ENCODE peak calls at places on chromosomes 13 and 19, in four cellular contexts. W, D, H and A are unnamed samples.

GRCh38 chr13:23558675-23559536 is 11.3 kb upstream of the TNFRSF19 start:
- ATAC-seq in H (peak), D (peak), W (peak), A (peak)

GRCh38 chr13:74026753-74027152 is 107.5 kb downstream of the KLF12 start:
- ATAC-seq in W (peak), H (peak), D (no peak), A (no peak)

GRCh38 chr19:43439183-43440063 is 24.7 kb downstream of the TEX101 start:
- ATAC-seq in D (peak), W (peak), H (peak), A (peak)

GRCh38 chr19:6536138-6536671 is 5.4 kb downstream of the TNFSF9 start:
- ATAC-seq in W (peak), H (peak), D (peak), A (peak)

GRCh38 chr19:38592940-38593339 is 24.8 kb downstream of the MAP4K1 start:
- ATAC-seq in W (no peak), D (no peak), H (no peak), A (no peak)

GRCh38 chr13:23934481-23934880 is 37.2 kb upstream of the C1QTNF9B start:
- ATAC-seq in D (no peak), H (no peak), W (no peak), A (no peak)

GRCh38 chr19:42409477-42409876 is 17.7 kb downstream of the LIPE start:
- ATAC-seq in W (no peak), D (peak), H (no peak), A (peak)

GRCh38 chr13:33945477-33945876 is 127.5 kb downstream of the RFC3 start:
- ATAC-seq in H (no peak), W (no peak), D (no peak), A (no peak)

GRCh38 chr13:46168341-46168740 is 13.6 kb downstream of the LCP1 start:
- ATAC-seq in W (peak), H (peak), D (peak), A (peak)

GRCh38 chr19:29285878-29286277 is 72.9 kb upstream of the UQCRFS1 start:
- ATAC-seq in W (no peak), D (no peak), H (no peak), A (no peak)

GRCh38 chr13:110431851-110432294 is 124.8 kb downstream of the COL4A2 start:
- ATAC-seq in D (peak), W (no peak), H (no peak), A (no peak)

GRCh38 chr13:114268344-114269280 is 12.8 kb upstream of the UPF3A start:
- ATAC-seq in W (peak), H (no peak), D (no peak), A (no peak)

GRCh38 chr13:79290595-79291244 is 115.3 kb downstream of the RBM26 start:
- ATAC-seq in W (no peak), D (no peak), H (no peak), A (no peak)

GRCh38 chr13:109256866-109257760 is 529.3 kb downstream of the IRS2 start:
- ATAC-seq in D (peak), H (peak), W (no peak), A (peak)

GRCh38 chr19:48493718-48494515 is 17.7 kb downstream of the LMTK3 start:
- ATAC-seq in D (peak), H (peak), W (peak), A (no peak)

GRCh38 chr19:392375-392970 is 16.5 kb downstream of the C2CD4C start:
- ATAC-seq in H (no peak), D (no peak), W (peak), A (no peak)

GRCh38 chr13:26423634-26424033 is 133.8 kb upstream of the WASF3 start:
- ATAC-seq in H (no peak), W (no peak), D (peak), A (no peak)

GRCh38 chr19:30374791-30375650 is 2.8 kb downstream of the ZNF536 start:
- ATAC-seq in D (no peak), W (no peak), H (no peak), A (no peak)

GRCh38 chr19:45528744-45529453 is 21.6 kb downstream of the VASP start:
- ATAC-seq in D (no peak), H (peak), W (peak), A (peak)

GRCh38 chr13:99312493-99312883 is 5.3 kb upstream of the GPR183 start:
- ATAC-seq in H (no peak), D (peak), W (no peak), A (no peak)

GRCh38 chr13:24087611-24088235 is 72.8 kb upstream of the SPATA13 start:
- ATAC-seq in H (no peak), D (peak), W (no peak), A (no peak)

GRCh38 chr19:7973883-7974282 is 30.4 kb upstream of the TIMM44 start:
- ATAC-seq in H (no peak), W (no peak), D (peak), A (no peak)

GRCh38 chr19:13996928-13997636 is 9.0 kb downstream of the RFX1 start:
- ATAC-seq in H (no peak), W (no peak), D (no peak), A (no peak)

GRCh38 chr13:113299951-113300350 is 2.9 kb downstream of the LAMP1 start:
- ATAC-seq in D (no peak), H (no peak), W (no peak), A (no peak)

GRCh38 chr13:40596484-40596883 is 70.0 kb downstream of the FOXO1 start:
- ATAC-seq in H (no peak), D (no peak), W (no peak), A (no peak)

GRCh38 chr13:99558570-99559180 is 57.4 kb downstream of the TM9SF2 start:
- ATAC-seq in H (no peak), D (no peak), W (no peak), A (no peak)

GRCh38 chr13:31053896-31054295 is 107.8 kb downstream of the HSPH1 start:
- ATAC-seq in W (no peak), H (no peak), D (no peak), A (no peak)

GRCh38 chr13:108345016-108345415 is 75.5 kb downstream of the TNFSF13B start:
- ATAC-seq in H (no peak), D (no peak), W (no peak), A (no peak)

GRCh38 chr19:12544401-12544876 is 6.8 kb downstream of the ZNF564 start:
- ATAC-seq in H (no peak), W (no peak), D (no peak), A (peak)

GRCh38 chr19:40601061-40601973 is at the start of gene LTBP4:
- ATAC-seq in D (no peak), H (no peak), W (no peak), A (no peak)

GRCh38 chr13:98467263-98467985 is 109.5 kb downstream of the STK24 start:
- ATAC-seq in D (peak), W (no peak), H (no peak), A (no peak)